ENCODE peak calls at places on chromosome 14, in ten cellular contexts. O is BJ; M is stimulated activated CD8-positive, alpha-beta memory T cell treated with anti-CD3 and anti-CD28 coated beads, Interleukin-15, amount 100 ng/mL, for 24 hours; T is HuH-7; Q is 8988T; Y is activated CD4-positive, alpha-beta T cell treated with anti-CD3 and anti-CD28 coated beads for 24 hours; J is naive thymus-derived CD8-positive, alpha-beta T cell; B is GM13977; A is activated naive CD8-positive, alpha-beta T cell treated with anti-CD3 and anti-CD28 coated beads, Interleukin-2, amount 50 U/mL, for 16 hours; H is NCI-H2081. R is an unnamed sample.

GRCh38 chr14:72559669-72560068 is 334.2 kb downstream of the DPF3 start:
- DNase-seq in O (no peak), M (no peak), T (no peak), Q (no peak), Y (no peak), J (no peak), B (no peak), A (no peak), H (no peak), R (no peak)

GRCh38 chr14:62030387-62030786 is 268.2 kb downstream of the SNAPC1 start:
- DNase-seq in O (no peak), M (no peak), T (no peak), Q (no peak), Y (no peak), J (no peak), B (no peak), A (no peak), H (no peak), R (no peak)

GRCh38 chr14:35492569-35493014 is 41.4 kb upstream of the INSM2 start:
- DNase-seq in O (no peak), M (no peak), T (no peak), Q (no peak), Y (no peak), J (no peak), B (no peak), A (no peak), H (no peak), R (no peak)

GRCh38 chr14:60965402-60965801 is 15.5 kb downstream of the TRMT5 start:
- DNase-seq in O (peak; percentile 29), M (no peak), T (no peak), Q (no peak), Y (no peak), J (no peak), B (no peak), A (no peak), H (no peak), R (no peak)

GRCh38 chr14:51607677-51608076 is 44.0 kb upstream of the FRMD6 start:
- DNase-seq in O (peak; percentile 99), M (no peak), T (no peak), Q (no peak), Y (no peak), J (no peak), B (no peak), A (no peak), H (no peak), R (no peak)

GRCh38 chr14:40221428-40221827 is 789.2 kb upstream of the FBXO33 start:
- DNase-seq in O (no peak), M (no peak), T (no peak), Q (no peak), Y (no peak), J (no peak), B (no peak), A (no peak), H (peak; percentile 80), R (no peak)

GRCh38 chr14:35374273-35374681 is 30.3 kb downstream of the NFKBIA start:
- DNase-seq in O (peak; percentile 96), M (no peak), T (peak; percentile 39), Q (no peak), Y (no peak), J (no peak), B (no peak), A (no peak), H (no peak), R (peak; percentile 86)

GRCh38 chr14:100640481-100641273 is 53.5 kb upstream of the BEGAIN start:
- DNase-seq in O (no peak), M (peak; percentile 31), T (no peak), Q (no peak), Y (peak; percentile 66), J (peak; percentile 32), B (peak; percentile 68), A (peak; percentile 34), H (no peak), R (no peak)

GRCh38 chr14:80208426-80208950 is 2.8 kb downstream of the DIO2 start:
- DNase-seq in O (no peak), M (no peak), T (no peak), Q (no peak), Y (no peak), J (no peak), B (no peak), A (no peak), H (no peak), R (no peak)

GRCh38 chr14:22112004-22112403 is 438.4 kb upstream of the OR4E1 start:
- DNase-seq in O (no peak), M (peak; percentile 10), T (peak; percentile 16), Q (no peak), Y (peak; percentile 29), J (peak; percentile 30), B (peak; percentile 43), A (no peak), H (no peak), R (peak; percentile 64)

GRCh38 chr14:64764641-64765520 is 60.7 kb downstream of the PLEKHG3 start:
- DNase-seq in O (no peak), M (peak; percentile 22), T (peak; percentile 91), Q (peak; percentile 86), Y (peak; percentile 50), J (peak; percentile 50), B (peak; percentile 88), A (peak; percentile 28), H (peak; percentile 84), R (peak; percentile 91)

GRCh38 chr14:73937012-73937411 is 12.9 kb downstream of the FAM161B start:
- DNase-seq in O (no peak), M (no peak), T (no peak), Q (no peak), Y (no peak), J (no peak), B (no peak), A (no peak), H (no peak), R (no peak)

GRCh38 chr14:35213869-35214387 is 78.3 kb upstream of the PSMA6 start:
- DNase-seq in O (no peak), M (no peak), T (no peak), Q (no peak), Y (no peak), J (no peak), B (no peak), A (no peak), H (peak; percentile 10), R (no peak)

GRCh38 chr14:25108959-25109358 is 59.0 kb upstream of the STXBP6 start:
- DNase-seq in O (no peak), M (no peak), T (no peak), Q (no peak), Y (no peak), J (no peak), B (no peak), A (no peak), H (peak; percentile 30), R (no peak)

GRCh38 chr14:63853831-63854293 is 1.1 kb downstream of the SYNE2 start:
- DNase-seq in O (no peak), M (no peak), T (peak; percentile 28), Q (peak; percentile 39), Y (peak; percentile 19), J (peak; percentile 26), B (peak; percentile 49), A (peak; percentile 13), H (peak; percentile 69), R (peak; percentile 87)

GRCh38 chr14:34449819-34450541 is 12.1 kb downstream of the SPTSSA start:
- DNase-seq in O (no peak), M (no peak), T (no peak), Q (no peak), Y (no peak), J (no peak), B (no peak), A (no peak), H (no peak), R (no peak)

GRCh38 chr14:50229646-50230045 is 1.7 kb downstream of the SOS2 start:
- DNase-seq in O (no peak), M (no peak), T (no peak), Q (no peak), Y (no peak), J (no peak), B (no peak), A (no peak), H (no peak), R (no peak)

GRCh38 chr14:35355981-35356839 is 48.3 kb downstream of the NFKBIA start:
- DNase-seq in O (peak; percentile 35), M (no peak), T (peak; percentile 49), Q (no peak), Y (peak; percentile 36), J (no peak), B (no peak), A (no peak), H (no peak), R (peak; percentile 33)

GRCh38 chr14:94322648-94323570 is at the start of gene SERPINA6:
- DNase-seq in O (no peak), M (no peak), T (peak; percentile 40), Q (no peak), Y (no peak), J (no peak), B (no peak), A (no peak), H (no peak), R (no peak)

GRCh38 chr14:104360522-104360921 is 219.0 kb upstream of the C14orf180 start:
- DNase-seq in O (no peak), M (no peak), T (no peak), Q (no peak), Y (no peak), J (no peak), B (no peak), A (no peak), H (no peak), R (no peak)

GRCh38 chr14:50061664-50062437 is 54.5 kb downstream of the VCPKMT start:
- DNase-seq in O (no peak), M (no peak), T (no peak), Q (no peak), Y (no peak), J (no peak), B (peak; percentile 73), A (no peak), H (peak; percentile 31), R (peak; percentile 54)

GRCh38 chr14:72710212-72710611 is 183.7 kb downstream of the DPF3 start:
- DNase-seq in O (peak; percentile 9), M (no peak), T (no peak), Q (no peak), Y (no peak), J (no peak), B (no peak), A (no peak), H (no peak), R (no peak)

GRCh38 chr14:30607156-30607780 is 14.9 kb upstream of the SCFD1 start:
- DNase-seq in O (no peak), M (no peak), T (no peak), Q (no peak), Y (no peak), J (no peak), B (no peak), A (no peak), H (no peak), R (no peak)

GRCh38 chr14:37721976-37722659 is 126.7 kb downstream of the TTC6 start:
- DNase-seq in O (no peak), M (no peak), T (no peak), Q (no peak), Y (no peak), J (no peak), B (no peak), A (no peak), H (no peak), R (no peak)

GRCh38 chr14:67440513-67440912 is 28.5 kb upstream of the PLEK2 start:
- DNase-seq in O (no peak), M (no peak), T (no peak), Q (no peak), Y (no peak), J (no peak), B (no peak), A (no peak), H (no peak), R (no peak)

GRCh38 chr14:23137221-23138172 is 18.4 kb upstream of the CEBPE start:
- DNase-seq in O (no peak), M (no peak), T (no peak), Q (no peak), Y (no peak), J (no peak), B (no peak), A (no peak), H (no peak), R (no peak)

GRCh38 chr14:68669644-68670343 is 123.1 kb downstream of the ZFP36L1 start:
- DNase-seq in O (no peak), M (no peak), T (no peak), Q (no peak), Y (no peak), J (no peak), B (no peak), A (no peak), H (no peak), R (no peak)

GRCh38 chr14:43540948-43541347 is 966.1 kb downstream of the FSCB start:
- DNase-seq in O (no peak), M (no peak), T (peak; percentile 17), Q (no peak), Y (no peak), J (no peak), B (no peak), A (no peak), H (no peak), R (peak; percentile 26)

R was measured in A673.